ENCODE peak calls at places on chromosomes 3 and 15, in eight cellular contexts. Q is MM.1S, J is PC-3, Y is HCT116, K is hepatocyte, H is SK-N-SH, V is GM23338, C is neural progenitor cell. R is an unnamed sample.

GRCh38 chr15:51866751-51867150 is 37.3 kb downstream of the TMOD3 start:
- DNase-seq in Q (no peak), J (no peak), Y (no peak), K (no peak), H (no peak), V (no peak), C (no peak), R (no peak)

GRCh38 chr15:39094116-39094515 is 486.8 kb upstream of the THBS1 start:
- DNase-seq in Q (no peak), J (no peak), Y (no peak), K (no peak), H (no peak), V (no peak), C (no peak), R (no peak)

GRCh38 chr15:90869601-90870353 is 1.4 kb downstream of the FURIN start:
- DNase-seq in Q (no peak), J (peak; percentile 90), Y (peak; percentile 85), K (peak; percentile 76), H (no peak), V (peak; percentile 72), C (peak; percentile 61), R (peak; percentile 40)

GRCh38 chr3:121627622-121628021 is 33.1 kb downstream of the HCLS1 start:
- DNase-seq in Q (no peak), J (no peak), Y (no peak), K (no peak), H (no peak), V (no peak), C (no peak), R (no peak)

GRCh38 chr3:139655880-139656279 is 21.9 kb downstream of the NMNAT3 start:
- DNase-seq in Q (no peak), J (no peak), Y (no peak), K (peak; percentile 22), H (no peak), V (no peak), C (no peak), R (no peak)

GRCh38 chr3:55571913-55572312 is 84.8 kb upstream of the WNT5A start:
- DNase-seq in Q (no peak), J (no peak), Y (no peak), K (peak; percentile 69), H (no peak), V (peak; percentile 96), C (peak; percentile 83), R (no peak)

GRCh38 chr3:158742861-158743260 is 10.6 kb upstream of the RARRES1 start:
- DNase-seq in Q (no peak), J (peak; percentile 80), Y (no peak), K (no peak), H (no peak), V (no peak), C (no peak), R (no peak)

GRCh38 chr15:28890711-28891495 is 5.1 kb downstream of the APBA2 start:
- DNase-seq in Q (no peak), J (no peak), Y (no peak), K (no peak), H (no peak), V (no peak), C (no peak), R (no peak)

GRCh38 chr15:53833134-53833624 is 73.7 kb upstream of the WDR72 start:
- DNase-seq in Q (no peak), J (no peak), Y (no peak), K (peak; percentile 57), H (peak; percentile 13), V (no peak), C (no peak), R (no peak)

GRCh38 chr15:57565326-57565725 is 26.4 kb upstream of the MYZAP start:
- DNase-seq in Q (no peak), J (peak; percentile 4), Y (no peak), K (no peak), H (no peak), V (peak; percentile 54), C (no peak), R (peak; percentile 2)

GRCh38 chr3:13548696-13549512 is at the start of gene FBLN2:
- DNase-seq in Q (no peak), J (no peak), Y (no peak), K (peak; percentile 83), H (peak; percentile 99), V (peak; percentile 82), C (peak; percentile 90), R (no peak)

GRCh38 chr3:58388550-58389061 is 45.0 kb downstream of the PDHB start:
- DNase-seq in Q (no peak), J (peak; percentile 79), Y (no peak), K (peak; percentile 44), H (peak; percentile 47), V (peak; percentile 34), C (peak; percentile 26), R (no peak)

GRCh38 chr3:134029256-134029733 is 430 bp downstream of the SLCO2A1 start:
- DNase-seq in Q (no peak), J (no peak), Y (no peak), K (peak; percentile 50), H (peak; percentile 42), V (peak; percentile 44), C (no peak), R (no peak)

GRCh38 chr3:132629928-132630327 is 29.7 kb downstream of the ACAD11 start:
- DNase-seq in Q (no peak), J (peak; percentile 65), Y (no peak), K (no peak), H (no peak), V (no peak), C (no peak), R (no peak)

GRCh38 chr3:152937234-152937633 is 102.3 kb downstream of the P2RY1 start:
- DNase-seq in Q (no peak), J (no peak), Y (no peak), K (no peak), H (no peak), V (no peak), C (no peak), R (no peak)

GRCh38 chr3:105752791-105753415 is 115.9 kb downstream of the CBLB start:
- DNase-seq in Q (peak; percentile 70), J (peak; percentile 38), Y (no peak), K (peak; percentile 22), H (peak; percentile 52), V (no peak), C (no peak), R (peak; percentile 26)

GRCh38 chr3:196617256-196617655 is 22.2 kb upstream of the NRROS start:
- DNase-seq in Q (no peak), J (no peak), Y (no peak), K (no peak), H (no peak), V (no peak), C (no peak), R (no peak)
- TF ChIP-seq EZH2phosphoT487 in Q (no peak), J (no peak), Y (no peak), K (no peak), H (no peak), V (no peak), C (no peak), R (no peak)

GRCh38 chr3:174325834-174326705 is 533.1 kb upstream of the NAALADL2 start:
- DNase-seq in Q (no peak), J (no peak), Y (no peak), K (no peak), H (no peak), V (peak; percentile 24), C (no peak), R (no peak)
- TF ChIP-seq CTCF in Q (no peak), J (no peak), Y (no peak), K (no peak), H (no peak), V (peak; percentile 26), C (peak; percentile 6), R (no peak)

DNA sequence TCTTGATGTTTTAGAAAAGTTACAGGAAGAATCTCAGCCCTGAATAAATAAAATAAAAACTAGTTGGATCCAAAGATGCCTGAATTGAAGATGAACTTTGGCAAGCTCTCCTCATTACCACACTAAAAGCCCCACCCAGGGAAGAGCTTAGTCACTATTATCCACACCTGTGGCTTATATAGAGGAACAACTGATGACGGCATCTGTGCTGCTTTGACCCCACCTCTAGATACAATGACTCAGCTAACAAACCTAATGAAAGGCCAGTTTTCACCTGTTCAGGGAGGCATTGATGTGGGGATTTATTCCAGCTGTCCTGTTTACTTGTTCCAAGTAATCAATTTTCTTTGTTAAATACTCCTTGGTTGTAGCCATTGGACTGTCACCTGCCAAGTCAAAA is 604.7 kb upstream of the EPHA6 start:
- DNase-seq in Q (no peak), J (peak; percentile 79), Y (no peak), K (peak; percentile 28), H (no peak), V (no peak), C (no peak), R (no peak)
- H3K27ac ChIP-seq in Q (no peak overlapping the region), J (peak overlapping the region; percentile 48), Y (no peak overlapping the region), K (peak overlapping the region; percentile 41), H (no peak overlapping the region), V (no peak overlapping the region), C (no peak overlapping the region), R (no peak overlapping the region)

GRCh38 chr3:183317271-183317670 is 64.2 kb downstream of the B3GNT5 start:
- DNase-seq in Q (no peak), J (no peak), Y (no peak), K (no peak), H (no peak), V (no peak), C (no peak), R (no peak)

GRCh38 chr3:183313764-183314163 is 60.7 kb downstream of the B3GNT5 start:
- DNase-seq in Q (no peak), J (no peak), Y (no peak), K (no peak), H (no peak), V (no peak), C (no peak), R (no peak)

GRCh38 chr3:183318846-183319770 is 66.1 kb downstream of the B3GNT5 start:
- DNase-seq in Q (peak; percentile 30), J (no peak), Y (no peak), K (no peak), H (no peak), V (no peak), C (no peak), R (no peak)

GRCh38 chr3:183315739-183316138 is 62.7 kb downstream of the B3GNT5 start:
- DNase-seq in Q (no peak), J (peak; percentile 35), Y (no peak), K (peak; percentile 27), H (no peak), V (no peak), C (no peak), R (no peak)

DNA sequence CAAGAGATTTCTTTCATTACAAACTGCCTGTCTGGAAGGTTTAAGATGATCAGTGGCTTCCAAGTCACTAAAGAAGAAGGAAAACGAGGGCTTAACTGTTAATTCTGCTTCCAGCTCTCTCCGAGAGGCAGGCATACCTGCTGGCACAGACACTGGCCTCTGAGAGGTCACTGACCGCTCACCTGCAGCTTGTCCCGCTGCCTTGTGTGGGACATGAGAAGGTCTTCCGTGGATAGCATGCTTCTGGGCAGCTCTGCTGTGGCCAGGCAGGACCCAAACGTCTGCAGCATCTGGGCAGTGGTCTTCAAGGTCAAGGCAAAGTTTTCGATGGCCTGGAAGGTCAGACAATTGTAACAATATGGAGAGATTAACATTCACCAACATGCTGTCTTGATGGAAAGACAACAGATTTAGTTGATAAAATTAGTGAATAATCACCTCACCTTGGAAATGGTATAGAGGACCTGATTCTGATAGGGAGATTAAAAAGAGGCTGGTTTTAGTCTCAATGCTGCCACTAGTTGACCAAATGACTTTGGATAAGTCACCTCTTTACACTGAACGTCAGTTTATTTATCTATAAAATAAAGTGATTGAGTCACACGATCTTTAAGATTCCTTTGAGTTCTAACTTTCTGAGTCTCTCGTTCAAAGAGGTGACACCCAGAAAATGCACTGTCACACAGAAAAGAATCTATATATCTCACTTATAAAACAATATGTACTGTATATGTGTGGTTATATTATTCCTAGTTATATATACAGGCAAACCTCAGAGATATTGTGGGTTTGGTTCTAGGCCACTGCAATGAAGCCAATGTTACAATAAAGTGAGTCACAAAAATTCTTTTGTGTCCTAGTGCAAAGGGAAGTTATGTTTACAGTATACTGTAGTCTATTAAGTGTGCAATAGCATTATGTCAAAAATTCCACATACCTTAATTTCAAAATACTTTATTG is 65.1 kb downstream of the B3GNT5 start:
- DNase-seq in Q (peak; percentile 4), J (peak; percentile 89), Y (no peak), K (no peak), H (no peak), V (no peak), C (no peak), R (no peak)
- TF ChIP-seq EZH2phosphoT487 in Q (no peak), J (no peak), Y (no peak), K (no peak), H (no peak), V (no peak), C (no peak), R (no peak)